ENCODE peak calls at places on chromosomes 5 and 9, in five cellular contexts. One of them, this sample, is unnamed.

GRCh38 chr9:98045234-98046160 is 11.0 kb upstream of the NANS start:
- DNase-seq in SK-N-SH: no peak
- DNase-seq in AG04450: no peak
- DNase-seq in CD4-positive, CD25-positive, alpha-beta regulatory T cell: peak
- DNase-seq in heart left ventricle: no peak
- DNase-seq in this sample: no peak

GRCh38 chr9:107467416-107467815 is 22.2 kb downstream of the KLF4 start:
- DNase-seq in SK-N-SH: no peak
- DNase-seq in AG04450: no peak
- DNase-seq in CD4-positive, CD25-positive, alpha-beta regulatory T cell: no peak
- DNase-seq in heart left ventricle: no peak
- DNase-seq in this sample: no peak

GRCh38 chr5:38845555-38846378 is at the start of gene OSMR:
- DNase-seq in SK-N-SH: peak
- DNase-seq in AG04450: peak
- DNase-seq in CD4-positive, CD25-positive, alpha-beta regulatory T cell: no peak
- DNase-seq in heart left ventricle: peak
- DNase-seq in this sample: peak

GRCh38 chr9:112894031-112894430 is 3.4 kb upstream of the SLC46A2 start:
- DNase-seq in SK-N-SH: no peak
- DNase-seq in AG04450: no peak
- DNase-seq in CD4-positive, CD25-positive, alpha-beta regulatory T cell: no peak
- DNase-seq in heart left ventricle: no peak
- DNase-seq in this sample: no peak

GRCh38 chr5:114830114-114830513 is 339.6 kb downstream of the TRIM36 start:
- DNase-seq in SK-N-SH: no peak
- DNase-seq in AG04450: no peak
- DNase-seq in CD4-positive, CD25-positive, alpha-beta regulatory T cell: no peak
- DNase-seq in heart left ventricle: no peak
- DNase-seq in this sample: no peak

GRCh38 chr5:149785341-149785740 is 55.2 kb downstream of the PPARGC1B start:
- DNase-seq in SK-N-SH: no peak
- DNase-seq in AG04450: no peak
- DNase-seq in CD4-positive, CD25-positive, alpha-beta regulatory T cell: no peak
- DNase-seq in heart left ventricle: no peak
- DNase-seq in this sample: no peak

GRCh38 chr5:137753227-137753985 is 757 bp downstream of the HNRNPA0 start:
- DNase-seq in SK-N-SH: peak
- DNase-seq in AG04450: no peak
- DNase-seq in CD4-positive, CD25-positive, alpha-beta regulatory T cell: no peak
- DNase-seq in heart left ventricle: peak
- DNase-seq in this sample: peak

GRCh38 chr5:134077926-134078580 is 36.4 kb upstream of the TCF7 start:
- DNase-seq in SK-N-SH: no peak
- DNase-seq in AG04450: no peak
- DNase-seq in CD4-positive, CD25-positive, alpha-beta regulatory T cell: no peak
- DNase-seq in heart left ventricle: no peak
- DNase-seq in this sample: no peak

GRCh38 chr9:83299094-83299493 is 236.2 kb upstream of the RASEF start:
- DNase-seq in SK-N-SH: no peak
- DNase-seq in AG04450: no peak
- DNase-seq in CD4-positive, CD25-positive, alpha-beta regulatory T cell: no peak
- DNase-seq in heart left ventricle: no peak
- DNase-seq in this sample: no peak

GRCh38 chr9:99783799-99784198 is 37.9 kb upstream of the NR4A3 start:
- DNase-seq in SK-N-SH: no peak
- DNase-seq in AG04450: no peak
- DNase-seq in CD4-positive, CD25-positive, alpha-beta regulatory T cell: no peak
- DNase-seq in heart left ventricle: no peak
- DNase-seq in this sample: no peak

GRCh38 chr9:81374881-81375280 is 314.5 kb downstream of the TLE1 start:
- DNase-seq in SK-N-SH: no peak
- DNase-seq in AG04450: no peak
- DNase-seq in CD4-positive, CD25-positive, alpha-beta regulatory T cell: no peak
- DNase-seq in heart left ventricle: no peak
- DNase-seq in this sample: no peak

GRCh38 chr5:82884821-82885471 is 192.2 kb downstream of the TMEM167A start:
- DNase-seq in SK-N-SH: no peak
- DNase-seq in AG04450: no peak
- DNase-seq in CD4-positive, CD25-positive, alpha-beta regulatory T cell: no peak
- DNase-seq in heart left ventricle: no peak
- DNase-seq in this sample: no peak

GRCh38 chr5:112492291-112492690 is 73.2 kb upstream of the EPB41L4A start:
- DNase-seq in SK-N-SH: peak
- DNase-seq in AG04450: peak
- DNase-seq in CD4-positive, CD25-positive, alpha-beta regulatory T cell: no peak
- DNase-seq in heart left ventricle: peak
- DNase-seq in this sample: peak

GRCh38 chr5:18652404-18653215 is 1018.4 kb downstream of the TAF11L14 start:
- DNase-seq in SK-N-SH: no peak
- DNase-seq in AG04450: no peak
- DNase-seq in CD4-positive, CD25-positive, alpha-beta regulatory T cell: no peak
- DNase-seq in heart left ventricle: no peak
- DNase-seq in this sample: no peak

GRCh38 chr9:91391426-91392217 is 29.9 kb upstream of the AUH start:
- DNase-seq in SK-N-SH: no peak
- DNase-seq in AG04450: no peak
- DNase-seq in CD4-positive, CD25-positive, alpha-beta regulatory T cell: no peak
- DNase-seq in heart left ventricle: no peak
- DNase-seq in this sample: no peak

GRCh38 chr5:89556215-89557009 is 673.4 kb upstream of the MEF2C start:
- DNase-seq in SK-N-SH: no peak
- DNase-seq in AG04450: peak
- DNase-seq in CD4-positive, CD25-positive, alpha-beta regulatory T cell: no peak
- DNase-seq in heart left ventricle: no peak
- DNase-seq in this sample: peak

GRCh38 chr5:156759156-156759555 is 90.9 kb upstream of the PPP1R2B start:
- DNase-seq in SK-N-SH: no peak
- DNase-seq in AG04450: no peak
- DNase-seq in CD4-positive, CD25-positive, alpha-beta regulatory T cell: no peak
- DNase-seq in heart left ventricle: peak
- DNase-seq in this sample: no peak

GRCh38 chr5:37247036-37247435 is 2.1 kb downstream of the CPLANE1 start:
- DNase-seq in SK-N-SH: no peak
- DNase-seq in AG04450: no peak
- DNase-seq in CD4-positive, CD25-positive, alpha-beta regulatory T cell: no peak
- DNase-seq in heart left ventricle: no peak
- DNase-seq in this sample: no peak

GRCh38 chr5:143618146-143618545 is 193.8 kb upstream of the HMHB1 start:
- DNase-seq in SK-N-SH: no peak
- DNase-seq in AG04450: no peak
- DNase-seq in CD4-positive, CD25-positive, alpha-beta regulatory T cell: no peak
- DNase-seq in heart left ventricle: no peak
- DNase-seq in this sample: no peak

GRCh38 chr9:96150324-96151023 is 151.5 kb downstream of the HSD17B3 start:
- DNase-seq in SK-N-SH: no peak
- DNase-seq in AG04450: no peak
- DNase-seq in CD4-positive, CD25-positive, alpha-beta regulatory T cell: no peak
- DNase-seq in heart left ventricle: no peak
- DNase-seq in this sample: no peak

GRCh38 chr9:132754236-132754635 is 84.0 kb downstream of the GTF3C4 start:
- DNase-seq in SK-N-SH: no peak
- DNase-seq in AG04450: no peak
- DNase-seq in CD4-positive, CD25-positive, alpha-beta regulatory T cell: no peak
- DNase-seq in heart left ventricle: no peak
- DNase-seq in this sample: no peak

GRCh38 chr9:26169684-26170083 is 491.4 kb upstream of the TUSC1 start:
- DNase-seq in SK-N-SH: no peak
- DNase-seq in AG04450: no peak
- DNase-seq in CD4-positive, CD25-positive, alpha-beta regulatory T cell: no peak
- DNase-seq in heart left ventricle: no peak
- DNase-seq in this sample: no peak

GRCh38 chr5:120101771-120102170 is 362.3 kb upstream of the PRR16 start:
- DNase-seq in SK-N-SH: no peak
- DNase-seq in AG04450: no peak
- DNase-seq in CD4-positive, CD25-positive, alpha-beta regulatory T cell: no peak
- DNase-seq in heart left ventricle: no peak
- DNase-seq in this sample: no peak

GRCh38 chr5:153827407-153827806 is 211.3 kb downstream of the FAM114A2 start:
- DNase-seq in SK-N-SH: no peak
- DNase-seq in AG04450: no peak
- DNase-seq in CD4-positive, CD25-positive, alpha-beta regulatory T cell: no peak
- DNase-seq in heart left ventricle: no peak
- DNase-seq in this sample: no peak

GRCh38 chr5:132003170-132003744 is 8.2 kb downstream of the ACSL6 start:
- DNase-seq in SK-N-SH: peak
- DNase-seq in AG04450: no peak
- DNase-seq in CD4-positive, CD25-positive, alpha-beta regulatory T cell: no peak
- DNase-seq in heart left ventricle: no peak
- DNase-seq in this sample: no peak

GRCh38 chr5:67146574-67146973 is 50.0 kb downstream of the CD180 start:
- DNase-seq in SK-N-SH: no peak
- DNase-seq in AG04450: no peak
- DNase-seq in CD4-positive, CD25-positive, alpha-beta regulatory T cell: no peak
- DNase-seq in heart left ventricle: no peak
- DNase-seq in this sample: no peak

GRCh38 chr9:88372103-88372694 is 16.0 kb upstream of the SPIN1 start:
- DNase-seq in SK-N-SH: no peak
- DNase-seq in AG04450: no peak
- DNase-seq in CD4-positive, CD25-positive, alpha-beta regulatory T cell: no peak
- DNase-seq in heart left ventricle: no peak
- DNase-seq in this sample: no peak

GRCh38 chr5:73100109-73100508 is 20.3 kb upstream of the TMEM171 start:
- DNase-seq in SK-N-SH: no peak
- DNase-seq in AG04450: no peak
- DNase-seq in CD4-positive, CD25-positive, alpha-beta regulatory T cell: no peak
- DNase-seq in heart left ventricle: no peak
- DNase-seq in this sample: no peak

GRCh38 chr5:135137146-135137915 is 103.3 kb upstream of the PITX1 start:
- DNase-seq in SK-N-SH: no peak
- DNase-seq in AG04450: no peak
- DNase-seq in CD4-positive, CD25-positive, alpha-beta regulatory T cell: no peak
- DNase-seq in heart left ventricle: no peak
- DNase-seq in this sample: no peak

GRCh38 chr5:142072488-142072887 is 36.1 kb upstream of the NDFIP1 start:
- DNase-seq in SK-N-SH: no peak
- DNase-seq in AG04450: no peak
- DNase-seq in CD4-positive, CD25-positive, alpha-beta regulatory T cell: no peak
- DNase-seq in heart left ventricle: no peak
- DNase-seq in this sample: no peak

GRCh38 chr9:121568541-121569265 is 69.1 kb upstream of the GGTA1 start:
- DNase-seq in SK-N-SH: peak
- DNase-seq in AG04450: no peak
- DNase-seq in CD4-positive, CD25-positive, alpha-beta regulatory T cell: no peak
- DNase-seq in heart left ventricle: peak
- DNase-seq in this sample: no peak

GRCh38 chr5:124790261-124790894 is 43.9 kb upstream of the ZNF608 start:
- DNase-seq in SK-N-SH: no peak
- DNase-seq in AG04450: no peak
- DNase-seq in CD4-positive, CD25-positive, alpha-beta regulatory T cell: no peak
- DNase-seq in heart left ventricle: no peak
- DNase-seq in this sample: no peak

GRCh38 chr5:168159425-168159824 is 132.0 kb upstream of the WWC1 start:
- DNase-seq in SK-N-SH: no peak
- DNase-seq in AG04450: no peak
- DNase-seq in CD4-positive, CD25-positive, alpha-beta regulatory T cell: no peak
- DNase-seq in heart left ventricle: no peak
- DNase-seq in this sample: no peak

GRCh38 chr9:33750839-33751339 is 44.5 kb upstream of the PRSS3 start:
- DNase-seq in SK-N-SH: peak
- DNase-seq in AG04450: no peak
- DNase-seq in CD4-positive, CD25-positive, alpha-beta regulatory T cell: no peak
- DNase-seq in heart left ventricle: no peak
- DNase-seq in this sample: no peak

GRCh38 chr5:10902145-10902544 is 141.1 kb upstream of the DAP start:
- DNase-seq in SK-N-SH: no peak
- DNase-seq in AG04450: peak
- DNase-seq in CD4-positive, CD25-positive, alpha-beta regulatory T cell: no peak
- DNase-seq in heart left ventricle: no peak
- DNase-seq in this sample: no peak

GRCh38 chr9:77939149-77939668 is 92.4 kb downstream of the GNAQ start:
- DNase-seq in SK-N-SH: no peak
- DNase-seq in AG04450: no peak
- DNase-seq in CD4-positive, CD25-positive, alpha-beta regulatory T cell: no peak
- DNase-seq in heart left ventricle: no peak
- DNase-seq in this sample: no peak

GRCh38 chr9:114050646-114051045 is 27.5 kb downstream of the AMBP start:
- DNase-seq in SK-N-SH: no peak
- DNase-seq in AG04450: no peak
- DNase-seq in CD4-positive, CD25-positive, alpha-beta regulatory T cell: no peak
- DNase-seq in heart left ventricle: no peak
- DNase-seq in this sample: peak

GRCh38 chr9:136930014-136930413 is 14.5 kb downstream of the FBXW5 start:
- DNase-seq in SK-N-SH: no peak
- DNase-seq in AG04450: no peak
- DNase-seq in CD4-positive, CD25-positive, alpha-beta regulatory T cell: no peak
- DNase-seq in heart left ventricle: no peak
- DNase-seq in this sample: no peak

GRCh38 chr9:125646222-125647100 is 60.5 kb downstream of the MAPKAP1 start:
- DNase-seq in SK-N-SH: peak
- DNase-seq in AG04450: no peak
- DNase-seq in CD4-positive, CD25-positive, alpha-beta regulatory T cell: peak
- DNase-seq in heart left ventricle: no peak
- DNase-seq in this sample: no peak

GRCh38 chr9:127698386-127698785 is 8.4 kb upstream of the CFAP157 start:
- DNase-seq in SK-N-SH: no peak
- DNase-seq in AG04450: no peak
- DNase-seq in CD4-positive, CD25-positive, alpha-beta regulatory T cell: no peak
- DNase-seq in heart left ventricle: no peak
- DNase-seq in this sample: no peak
- H3K27ac ChIP-seq in SK-N-SH: no peak
- H3K27ac ChIP-seq in AG04450: no peak
- H3K27ac ChIP-seq in CD4-positive, CD25-positive, alpha-beta regulatory T cell: no peak
- H3K27ac ChIP-seq in heart left ventricle: no peak
- H3K27ac ChIP-seq in this sample: no peak

GRCh38 chr5:91361055-91361701 is 21.9 kb downstream of the ARRDC3 start:
- DNase-seq in SK-N-SH: no peak
- DNase-seq in AG04450: no peak
- DNase-seq in CD4-positive, CD25-positive, alpha-beta regulatory T cell: no peak
- DNase-seq in heart left ventricle: no peak
- DNase-seq in this sample: no peak
- H3K27ac ChIP-seq in SK-N-SH: no peak
- H3K27ac ChIP-seq in AG04450: no peak
- H3K27ac ChIP-seq in CD4-positive, CD25-positive, alpha-beta regulatory T cell: no peak
- H3K27ac ChIP-seq in heart left ventricle: no peak
- H3K27ac ChIP-seq in this sample: no peak

GRCh38 chr5:59569158-59569557 is 324.4 kb downstream of the PDE4D start:
- DNase-seq in SK-N-SH: no peak
- DNase-seq in AG04450: no peak
- DNase-seq in CD4-positive, CD25-positive, alpha-beta regulatory T cell: no peak
- DNase-seq in heart left ventricle: no peak
- DNase-seq in this sample: no peak
- H3K27ac ChIP-seq in SK-N-SH: no peak
- H3K27ac ChIP-seq in AG04450: no peak
- H3K27ac ChIP-seq in CD4-positive, CD25-positive, alpha-beta regulatory T cell: no peak
- H3K27ac ChIP-seq in heart left ventricle: no peak
- H3K27ac ChIP-seq in this sample: no peak

DNA sequence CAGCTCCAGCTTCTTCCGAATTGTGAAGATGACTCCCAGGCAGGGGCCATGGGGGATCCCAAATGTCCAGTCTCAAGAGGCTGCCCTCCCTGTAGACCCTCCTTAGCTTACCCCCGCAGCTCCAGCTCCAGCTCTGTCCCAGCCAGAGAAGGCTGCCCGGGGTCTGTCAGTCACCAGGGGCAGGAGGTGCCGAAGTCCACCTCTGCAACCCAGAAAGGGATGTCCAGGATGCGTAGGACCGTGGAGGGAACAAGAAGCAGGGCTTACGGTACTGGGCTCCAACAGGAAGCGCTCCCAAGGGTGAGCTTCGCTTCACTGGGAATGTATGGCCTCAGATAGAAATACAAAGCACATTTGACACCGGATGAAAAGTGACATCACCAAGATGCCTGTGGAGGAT is 6.0 kb downstream of the IPPK start:
- DNase-seq in SK-N-SH: no peak
- DNase-seq in AG04450: no peak
- DNase-seq in CD4-positive, CD25-positive, alpha-beta regulatory T cell: no peak
- DNase-seq in heart left ventricle: no peak
- DNase-seq in this sample: no peak
- H3K27ac ChIP-seq in SK-N-SH: no peak
- H3K27ac ChIP-seq in AG04450: no peak
- H3K27ac ChIP-seq in CD4-positive, CD25-positive, alpha-beta regulatory T cell: no peak
- H3K27ac ChIP-seq in heart left ventricle: no peak
- H3K27ac ChIP-seq in this sample: no peak

This sample was measured in SJSA1.